ENCODE peak calls at places on chromosomes 3 and 15, in nine cellular contexts. I is NCI-H69; F is left kidney; T is CD8-positive, alpha-beta T cell; L is nephron progenitor cell; R is stimulated activated CD4-positive, alpha-beta T cell treated with anti-CD3 and anti-CD28 coated beads, Interleukin-1b, Interleukin-23, amount 100 ng/mL, for 1 hour; K is esophagus squamous epithelium; C is activated T-helper 9 cell treated with anti-CD3 and anti-CD28 coated beads, Interleukin-2, amount 50 U/mL, for 16 hours; Y is lower lobe of right lung. S is an unnamed sample.

GRCh38 chr3:139117136-139117675 is 72.5 kb upstream of the PRR23C start:
- DNase-seq in K (no peak), C (no peak), L (no peak), F (no peak), R (no peak), Y (no peak), T (no peak), I (no peak), S (no peak)

GRCh38 chr15:48392356-48392755 is 61.1 kb downstream of the DUT start:
- DNase-seq in C (no peak), L (no peak), Y (no peak), K (no peak), T (no peak), R (no peak), F (peak), I (peak), S (no peak)

GRCh38 chr3:6204891-6205290 is 656.0 kb upstream of the GRM7 start:
- DNase-seq in Y (no peak), I (peak), K (no peak), L (no peak), T (no peak), C (no peak), F (no peak), R (no peak), S (no peak)

GRCh38 chr3:101066776-101067175 is 73.6 kb upstream of the ABI3BP start:
- DNase-seq in F (no peak), I (no peak), K (no peak), C (no peak), L (no peak), T (no peak), R (no peak), Y (no peak), S (no peak)

GRCh38 chr3:189554868-189555557 is 76.2 kb upstream of the TP63 start:
- DNase-seq in K (no peak), T (no peak), C (no peak), L (no peak), I (no peak), R (no peak), Y (no peak), F (no peak), S (no peak)

GRCh38 chr3:43883729-43884396 is 193.1 kb downstream of the ABHD5 start:
- DNase-seq in T (no peak), K (no peak), I (no peak), F (no peak), C (no peak), Y (no peak), R (no peak), L (no peak), S (no peak)

GRCh38 chr3:64539451-64540196 is 148.2 kb downstream of the ADAMTS9 start:
- DNase-seq in K (no peak), T (no peak), F (peak), C (no peak), Y (no peak), R (no peak), L (no peak), I (no peak), S (no peak)

GRCh38 chr3:29605845-29606244 is 325.0 kb downstream of the RBMS3 start:
- DNase-seq in T (no peak), I (no peak), F (no peak), C (no peak), L (no peak), R (no peak), Y (no peak), K (no peak), S (no peak)

GRCh38 chr3:144662729-144663128 is 691.1 kb downstream of the DIPK2A start:
- DNase-seq in Y (no peak), K (no peak), T (no peak), L (no peak), R (no peak), F (no peak), C (no peak), I (no peak), S (no peak)

GRCh38 chr3:45527727-45528126 is 66.8 kb upstream of the LIMD1 start:
- DNase-seq in L (no peak), Y (no peak), C (no peak), T (no peak), R (no peak), K (no peak), I (no peak), F (no peak), S (no peak)

GRCh38 chr3:194386610-194387009 is 12.5 kb downstream of the GP5 start:
- DNase-seq in T (no peak), L (no peak), I (peak), R (no peak), F (no peak), K (no peak), Y (no peak), C (no peak), S (no peak)

GRCh38 chr3:55690746-55691540 is 203.8 kb upstream of the WNT5A start:
- DNase-seq in C (no peak), T (no peak), I (peak), L (peak), R (no peak), K (no peak), Y (no peak), F (peak), S (no peak)